ENCODE peak calls at places on chromosomes 16 and 17, in four cellular contexts. Y, Z, L and F are unnamed samples.

GRCh38 chr16:73365010-73365409 is 317.1 kb upstream of the ZFHX3 start:
- DNase-seq in Z (peak; percentile 10), Y (no peak), L (no peak), F (no peak)

GRCh38 chr17:80704381-80704819 is 159.8 kb downstream of the RPTOR start:
- DNase-seq in Z (peak; percentile 36), L (no peak), Y (peak; percentile 40), F (no peak)

GRCh38 chr16:75246504-75247205 is 4.8 kb downstream of the BCAR1 start:
- DNase-seq in L (no peak), Z (peak; percentile 88), Y (no peak), F (no peak)

GRCh38 chr16:4309833-4310266 is 6.0 kb upstream of the GLIS2 start:
- DNase-seq in Y (peak; percentile 64), Z (peak; percentile 82), L (peak; percentile 79), F (no peak)

GRCh38 chr17:45129940-45130639 is 2.2 kb downstream of the PLCD3 start:
- DNase-seq in Z (no peak), Y (no peak), L (no peak), F (no peak)

GRCh38 chr16:31913668-31914067 is 40.1 kb downstream of the ZNF267 start:
- DNase-seq in L (no peak), Y (no peak), Z (no peak), F (no peak)

GRCh38 chr17:79057727-79058400 is 16.8 kb upstream of the ENGASE start:
- DNase-seq in L (no peak), Z (no peak), Y (no peak), F (no peak)

GRCh38 chr17:46730679-46731078 is 87.8 kb downstream of the WNT3 start:
- DNase-seq in L (no peak), Z (no peak), Y (no peak), F (no peak)

GRCh38 chr17:36849871-36850348 is 87.4 kb upstream of the LHX1 start:
- DNase-seq in L (no peak), Y (peak; percentile 62), Z (peak; percentile 83), F (no peak)

GRCh38 chr17:81097134-81097942 is 62.4 kb downstream of the BAIAP2 start:
- DNase-seq in Z (peak; percentile 85), Y (peak; percentile 86), L (peak; percentile 55), F (peak; percentile 83)

GRCh38 chr17:49971848-49972485 is 3.0 kb downstream of the DLX4 start:
- DNase-seq in Y (no peak), Z (no peak), L (no peak), F (no peak)

GRCh38 chr17:27633312-27634025 is 2.5 kb downstream of the LGALS9 start:
- DNase-seq in Z (no peak), L (no peak), Y (peak; percentile 44), F (no peak)

GRCh38 chr17:28426081-28426519 is 20.1 kb upstream of the SLC46A1 start:
- DNase-seq in L (no peak), Z (no peak), Y (peak; percentile 2), F (no peak)

GRCh38 chr17:18323007-18323406 is 7.9 kb downstream of the SMCR8 start:
- DNase-seq in Y (peak; percentile 53), L (no peak), Z (no peak), F (no peak)

GRCh38 chr17:18322522-18322921 is 7.4 kb downstream of the SMCR8 start:
- DNase-seq in L (no peak), Z (no peak), Y (no peak), F (no peak)

GRCh38 chr17:18319604-18320256 is 4.6 kb downstream of the SMCR8 start:
- DNase-seq in Z (peak; percentile 49), L (peak; percentile 30), Y (peak; percentile 78), F (no peak)

GRCh38 chr17:18320301-18320700 is 5.2 kb downstream of the SMCR8 start:
- DNase-seq in Y (no peak), L (no peak), Z (no peak), F (no peak)

DNA sequence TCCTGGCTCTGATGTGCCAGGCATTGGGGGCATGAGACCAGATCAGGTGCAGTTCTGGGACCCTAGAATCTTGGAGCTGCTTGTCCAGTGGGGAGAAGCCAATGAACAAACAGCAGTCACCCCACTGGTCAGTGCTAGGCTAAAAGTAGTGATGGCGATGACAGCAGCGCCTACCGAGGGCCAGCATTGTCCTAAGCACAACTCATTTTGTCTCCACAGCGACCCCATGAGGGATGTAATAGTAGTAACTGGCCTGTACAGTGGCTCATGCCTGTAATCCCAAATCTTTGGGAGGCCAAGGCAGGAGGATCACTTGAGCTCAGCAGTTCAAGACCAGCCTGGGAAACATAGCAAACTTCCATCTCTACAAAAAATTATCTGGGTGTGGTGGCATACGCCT is 6.2 kb downstream of the SMCR8 start:
- DNase-seq in L (no peak), Z (peak; percentile 8), Y (peak; percentile 38), F (no peak)
- TF ChIP-seq CTCF in L (no peak), Z (peak; percentile 19), Y (peak; percentile 22), F (no peak)

GRCh38 chr17:16327018-16327417 is 26.3 kb downstream of the CENPV start:
- DNase-seq in Y (no peak), L (no peak), Z (no peak), F (no peak)

GRCh38 chr17:16325964-16326363 is 27.3 kb downstream of the CENPV start:
- DNase-seq in Y (no peak), Z (no peak), L (no peak), F (no peak)

DNA sequence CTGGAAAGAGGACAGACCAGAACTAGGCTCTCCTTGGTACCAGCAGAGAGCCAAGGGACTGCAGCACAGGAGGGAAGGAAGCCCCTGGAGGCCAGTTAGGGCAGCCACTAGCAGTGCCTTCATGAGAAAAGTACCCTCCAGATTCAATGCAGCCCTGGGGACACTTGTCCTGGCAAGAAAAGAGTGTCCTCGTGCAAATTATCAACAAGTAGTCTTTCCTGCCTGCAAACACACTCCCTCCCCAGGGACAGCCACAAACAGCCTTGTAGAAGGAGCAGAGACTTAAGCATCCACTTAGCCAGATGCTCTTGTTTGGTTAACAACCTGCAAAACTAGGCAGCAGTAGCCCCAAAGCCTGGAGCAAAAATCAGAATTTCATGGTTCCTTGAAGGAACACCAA is 24.3 kb downstream of the CENPV start:
- DNase-seq in L (no peak), Z (no peak), Y (peak; percentile 10), F (no peak)
- TF ChIP-seq CTCF in L (peak; percentile 13), Z (peak; percentile 21), Y (peak; percentile 20), F (peak; percentile 24)

DNA sequence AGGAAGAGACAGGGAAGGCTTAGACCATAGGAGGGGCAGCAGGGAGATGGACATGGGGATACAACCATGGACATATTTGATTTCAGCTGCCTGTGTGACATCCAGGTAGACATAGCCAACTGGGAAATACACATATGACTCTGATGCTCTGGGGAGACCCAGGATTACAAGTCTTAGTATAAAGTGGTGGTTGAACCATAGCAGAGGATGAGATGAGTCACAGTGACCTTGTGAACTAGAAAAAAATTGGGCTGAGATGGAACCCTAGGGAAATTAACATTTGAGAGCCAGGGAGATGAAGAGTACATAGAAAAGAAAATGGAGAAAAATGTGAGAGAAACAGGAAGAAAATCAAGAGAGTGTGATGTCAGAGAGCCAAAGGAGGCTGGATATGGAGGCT is 10.2 kb downstream of the MARCHF10 start:
- DNase-seq in L (no peak), Z (no peak), Y (peak; percentile 78), F (no peak)
- TF ChIP-seq CTCF in L (no peak), Z (no peak), Y (no peak), F (no peak)

GRCh38 chr17:60745544-60745943 is 67.9 kb downstream of the BCAS3 start:
- DNase-seq in Z (no peak), Y (peak; percentile 16), L (no peak), F (no peak)
- TF ChIP-seq CTCF in Z (peak; percentile 8), Y (peak; percentile 3), L (peak; percentile 14), F (peak; percentile 30)

GRCh38 chr17:59825533-59826316 is 67.0 kb downstream of the TUBD1 start:
- DNase-seq in L (no peak), Y (peak; percentile 97), Z (peak; percentile 91), F (no peak)
- TF ChIP-seq CTCF in L (no peak), Y (no peak), Z (no peak), F (no peak)

GRCh38 chr17:42227849-42228696 is 33.8 kb upstream of the GHDC start:
- DNase-seq in Y (peak; percentile 33), L (no peak), Z (no peak), F (no peak)

GRCh38 chr17:42224651-42225050 is 30.4 kb upstream of the GHDC start:
- DNase-seq in Z (no peak), Y (no peak), L (no peak), F (no peak)

DNA sequence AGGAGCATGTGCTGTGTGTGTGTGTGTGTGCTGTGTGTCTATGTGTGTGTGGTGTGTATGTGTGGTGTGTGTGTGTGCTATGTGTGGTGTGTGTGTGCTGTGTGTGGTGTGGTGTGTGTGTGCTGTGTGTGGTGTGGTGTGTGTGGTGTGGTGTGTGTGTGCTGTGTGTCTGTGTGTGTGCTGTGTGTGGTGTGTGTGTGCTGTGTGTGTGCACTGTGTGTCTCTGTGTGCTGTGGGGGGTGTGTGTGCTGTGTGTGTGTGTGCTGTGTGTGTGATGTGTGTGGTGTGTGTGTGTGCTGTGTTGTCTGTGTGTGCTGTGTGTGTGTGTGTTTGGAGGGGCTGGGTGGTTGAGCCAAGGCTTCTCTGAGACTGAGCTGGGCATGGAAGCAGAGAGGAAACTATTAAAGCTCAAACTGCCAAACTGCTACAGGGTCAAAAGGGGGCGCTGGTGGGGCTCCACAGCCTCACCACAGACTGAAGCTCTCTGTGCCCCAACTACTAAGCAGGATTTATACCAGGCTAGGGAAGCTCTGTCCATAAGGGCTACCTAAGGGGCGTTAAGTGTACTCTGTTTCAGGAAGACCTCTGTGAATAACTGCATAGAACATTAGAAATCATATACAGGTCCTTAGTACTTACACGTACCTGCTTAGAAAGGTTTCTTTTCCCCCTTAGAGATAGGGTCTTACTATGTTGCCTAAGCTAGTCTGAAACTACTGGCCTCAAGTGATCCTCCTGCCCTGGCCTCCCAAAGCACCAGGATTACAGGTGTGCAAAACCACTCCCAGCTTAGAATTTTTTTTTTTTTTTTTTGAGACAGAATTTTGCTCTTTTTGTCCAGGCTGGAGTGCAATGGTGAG is 27.8 kb upstream of the GHDC start:
- DNase-seq in Y (peak; percentile 60), L (no peak), Z (peak; percentile 32), F (no peak)
- TF ChIP-seq CTCF in Y (peak; percentile 81), L (peak; percentile 72), Z (peak; percentile 77), F (peak; percentile 73)

DNA sequence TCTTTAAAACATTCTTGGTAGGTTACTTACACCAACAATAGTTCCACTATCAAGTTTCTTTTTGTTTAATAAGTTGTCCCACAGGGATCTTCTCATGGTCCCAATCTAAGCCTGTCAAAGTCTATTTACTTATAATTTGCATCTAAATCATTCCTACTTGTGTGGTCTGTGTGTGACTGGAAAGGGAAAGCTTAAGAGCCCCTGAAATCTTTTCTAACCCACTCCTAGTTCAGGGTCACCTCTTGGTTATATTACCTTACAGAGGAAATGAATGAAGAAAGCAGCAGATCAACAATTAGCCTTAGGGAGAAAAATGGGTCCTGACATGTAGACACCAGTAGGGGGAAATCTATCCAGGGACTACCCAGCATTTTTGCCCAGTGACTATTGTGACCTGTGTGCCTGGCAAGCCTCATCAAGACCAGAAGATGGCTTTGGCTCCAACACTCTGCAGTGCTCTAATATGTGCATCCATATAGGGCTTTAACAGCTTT is 110.4 kb upstream of the HAS3 start:
- DNase-seq in Y (peak; percentile 55), L (no peak), Z (peak; percentile 64), F (no peak)
- TF ChIP-seq CTCF in Y (peak; percentile 46), L (peak; percentile 23), Z (peak; percentile 35), F (peak; percentile 60)

GRCh38 chr17:488993-489757 is 136.6 kb upstream of the RPH3AL start:
- DNase-seq in Z (peak; percentile 75), Y (no peak), L (no peak), F (no peak)

GRCh38 chr17:493666-494065 is 141.1 kb upstream of the RPH3AL start:
- DNase-seq in Y (no peak), Z (no peak), L (no peak), F (no peak)

GRCh38 chr17:489758-490329 is 137.2 kb upstream of the RPH3AL start:
- DNase-seq in Z (peak; percentile 55), L (no peak), Y (peak; percentile 36), F (no peak)

GRCh38 chr17:492015-492399 is 139.4 kb upstream of the RPH3AL start:
- DNase-seq in Y (no peak), Z (no peak), L (no peak), F (no peak)

GRCh38 chr17:491086-492014 is 138.7 kb upstream of the RPH3AL start:
- DNase-seq in Y (peak; percentile 71), L (no peak), Z (peak; percentile 64), F (peak; percentile 82)
- TF ChIP-seq CTCF in Y (no peak), L (no peak), Z (no peak), F (peak; percentile 37)